ENCODE peak calls at places on chromosomes 16 and 17, in five cellular contexts. One of them, this sample, is unnamed.

GRCh38 chr16:31486036-31486435 is 3.1 kb downstream of the SLC5A2 start:
- DNase-seq in A549: no peak
- DNase-seq in transverse colon: no peak
- DNase-seq in upper lobe of left lung: no peak
- DNase-seq in suprapubic skin: no peak
- DNase-seq in this sample: peak; percentile 28

GRCh38 chr17:34579979-34580684 is 750 bp downstream of the TMEM132E start:
- DNase-seq in transverse colon: no peak
- DNase-seq in A549: peak; percentile 23
- DNase-seq in suprapubic skin: no peak
- DNase-seq in upper lobe of left lung: peak; percentile 85
- DNase-seq in this sample: peak; percentile 41

GRCh38 chr17:13074026-13074425 is 56.2 kb upstream of the ELAC2 start:
- DNase-seq in suprapubic skin: no peak
- DNase-seq in upper lobe of left lung: no peak
- DNase-seq in transverse colon: no peak
- DNase-seq in A549: peak; percentile 5
- DNase-seq in this sample: no peak

GRCh38 chr17:10018461-10018891 is 113.4 kb upstream of the RCVRN start:
- DNase-seq in A549: no peak
- DNase-seq in suprapubic skin: no peak
- DNase-seq in upper lobe of left lung: no peak
- DNase-seq in transverse colon: no peak
- DNase-seq in this sample: no peak

GRCh38 chr16:82694239-82694874 is 67.6 kb downstream of the CDH13 start:
- DNase-seq in upper lobe of left lung: no peak
- DNase-seq in transverse colon: no peak
- DNase-seq in A549: no peak
- DNase-seq in suprapubic skin: no peak
- DNase-seq in this sample: no peak

GRCh38 chr17:58301504-58302150 is 20.9 kb upstream of the MPO start:
- DNase-seq in transverse colon: no peak
- DNase-seq in A549: no peak
- DNase-seq in upper lobe of left lung: peak; percentile 56
- DNase-seq in suprapubic skin: no peak
- DNase-seq in this sample: no peak

GRCh38 chr16:56306690-56307533 is 115.6 kb downstream of the GNAO1 start:
- DNase-seq in suprapubic skin: no peak
- DNase-seq in upper lobe of left lung: peak; percentile 57
- DNase-seq in transverse colon: no peak
- DNase-seq in A549: no peak
- DNase-seq in this sample: no peak

GRCh38 chr16:49048557-49048956 is 233.1 kb downstream of the CBLN1 start:
- DNase-seq in A549: no peak
- DNase-seq in suprapubic skin: no peak
- DNase-seq in transverse colon: no peak
- DNase-seq in upper lobe of left lung: no peak
- DNase-seq in this sample: no peak

GRCh38 chr17:7004398-7005253 is 7.8 kb upstream of the RNASEK start:
- DNase-seq in transverse colon: no peak
- DNase-seq in upper lobe of left lung: no peak
- DNase-seq in suprapubic skin: no peak
- DNase-seq in A549: peak; percentile 85
- DNase-seq in this sample: no peak

GRCh38 chr16:57988929-57989328 is 11.5 kb downstream of the ZNF319 start:
- DNase-seq in upper lobe of left lung: no peak
- DNase-seq in transverse colon: no peak
- DNase-seq in A549: peak; percentile 65
- DNase-seq in suprapubic skin: no peak
- DNase-seq in this sample: no peak

GRCh38 chr17:49915670-49916069 is 53.3 kb upstream of the DLX4 start:
- DNase-seq in suprapubic skin: no peak
- DNase-seq in transverse colon: no peak
- DNase-seq in A549: no peak
- DNase-seq in upper lobe of left lung: no peak
- DNase-seq in this sample: no peak

GRCh38 chr17:58527949-58528348 is 13.5 kb upstream of the MTMR4 start:
- DNase-seq in transverse colon: no peak
- DNase-seq in A549: no peak
- DNase-seq in suprapubic skin: no peak
- DNase-seq in upper lobe of left lung: no peak
- DNase-seq in this sample: no peak

GRCh38 chr16:11437069-11437468 is 91.8 kb downstream of the RMI2 start:
- DNase-seq in upper lobe of left lung: no peak
- DNase-seq in transverse colon: no peak
- DNase-seq in A549: no peak
- DNase-seq in suprapubic skin: no peak
- DNase-seq in this sample: no peak

GRCh38 chr17:3792481-3792880 is 8.5 kb downstream of the ITGAE start:
- DNase-seq in transverse colon: no peak
- DNase-seq in suprapubic skin: no peak
- DNase-seq in upper lobe of left lung: no peak
- DNase-seq in A549: no peak
- DNase-seq in this sample: no peak

GRCh38 chr16:50560903-50561863 is 13.0 kb downstream of the NKD1 start:
- DNase-seq in suprapubic skin: no peak
- DNase-seq in upper lobe of left lung: no peak
- DNase-seq in A549: peak; percentile 6
- DNase-seq in transverse colon: no peak
- DNase-seq in this sample: no peak

GRCh38 chr16:18983565-18984424 is at the start of gene TMC7:
- DNase-seq in upper lobe of left lung: peak; percentile 95
- DNase-seq in transverse colon: peak; percentile 90
- DNase-seq in suprapubic skin: peak; percentile 80
- DNase-seq in A549: peak; percentile 92
- DNase-seq in this sample: peak; percentile 28

GRCh38 chr16:77434365-77435239 is at the start of gene ADAMTS18:
- DNase-seq in suprapubic skin: no peak
- DNase-seq in upper lobe of left lung: peak; percentile 80
- DNase-seq in A549: no peak
- DNase-seq in transverse colon: no peak
- DNase-seq in this sample: no peak

GRCh38 chr17:6070280-6070894 is at the start of gene WSCD1:
- DNase-seq in suprapubic skin: no peak
- DNase-seq in upper lobe of left lung: peak; percentile 86
- DNase-seq in transverse colon: peak; percentile 54
- DNase-seq in A549: peak; percentile 17
- DNase-seq in this sample: no peak

GRCh38 chr17:30352247-30352814 is 18.5 kb upstream of the TMIGD1 start:
- DNase-seq in transverse colon: no peak
- DNase-seq in suprapubic skin: no peak
- DNase-seq in upper lobe of left lung: no peak
- DNase-seq in A549: no peak
- DNase-seq in this sample: no peak

GRCh38 chr17:77316191-77316641 is 175.4 kb downstream of the SEC14L1 start:
- DNase-seq in upper lobe of left lung: no peak
- DNase-seq in transverse colon: peak; percentile 16
- DNase-seq in suprapubic skin: peak; percentile 82
- DNase-seq in A549: peak; percentile 54
- DNase-seq in this sample: peak; percentile 87

GRCh38 chr16:59886021-59886420 is 1151.9 kb upstream of the GOT2 start:
- DNase-seq in transverse colon: no peak
- DNase-seq in suprapubic skin: no peak
- DNase-seq in upper lobe of left lung: no peak
- DNase-seq in A549: peak; percentile 61
- DNase-seq in this sample: no peak

GRCh38 chr16:69107311-69107962 is 2.0 kb downstream of the HAS3 start:
- DNase-seq in transverse colon: peak; percentile 72
- DNase-seq in suprapubic skin: no peak
- DNase-seq in A549: peak; percentile 25
- DNase-seq in upper lobe of left lung: peak; percentile 90
- DNase-seq in this sample: peak; percentile 35

GRCh38 chr17:47291242-47291873 is 32.4 kb upstream of the EFCAB13 start:
- DNase-seq in transverse colon: no peak
- DNase-seq in suprapubic skin: no peak
- DNase-seq in A549: no peak
- DNase-seq in upper lobe of left lung: no peak
- DNase-seq in this sample: no peak

GRCh38 chr17:31072186-31072585 is 22.6 kb upstream of the NF1 start:
- DNase-seq in A549: no peak
- DNase-seq in transverse colon: no peak
- DNase-seq in suprapubic skin: no peak
- DNase-seq in upper lobe of left lung: no peak
- DNase-seq in this sample: no peak

GRCh38 chr16:14455577-14455976 is 174.5 kb downstream of the PARN start:
- DNase-seq in upper lobe of left lung: no peak
- DNase-seq in A549: peak; percentile 40
- DNase-seq in suprapubic skin: no peak
- DNase-seq in transverse colon: no peak
- DNase-seq in this sample: no peak

GRCh38 chr17:81580481-81580880 is 28.3 kb upstream of the FAAP100 start:
- DNase-seq in A549: no peak
- DNase-seq in transverse colon: no peak
- DNase-seq in upper lobe of left lung: no peak
- DNase-seq in suprapubic skin: no peak
- DNase-seq in this sample: no peak

GRCh38 chr16:80954985-80955384 is 51.7 kb downstream of the CMC2 start:
- DNase-seq in suprapubic skin: no peak
- DNase-seq in A549: no peak
- DNase-seq in transverse colon: no peak
- DNase-seq in upper lobe of left lung: no peak
- DNase-seq in this sample: no peak

GRCh38 chr17:11719203-11719602 is 120.9 kb downstream of the DNAH9 start:
- DNase-seq in suprapubic skin: no peak
- DNase-seq in transverse colon: no peak
- DNase-seq in A549: no peak
- DNase-seq in upper lobe of left lung: peak; percentile 37
- DNase-seq in this sample: no peak

GRCh38 chr17:1649844-1650409 is at the start of gene RILP:
- DNase-seq in transverse colon: peak; percentile 91
- DNase-seq in suprapubic skin: no peak
- DNase-seq in A549: peak; percentile 74
- DNase-seq in upper lobe of left lung: peak; percentile 86
- DNase-seq in this sample: peak; percentile 75
- TF ChIP-seq POLR2A in transverse colon: peak; percentile 64
- TF ChIP-seq POLR2A in suprapubic skin: no peak
- TF ChIP-seq POLR2A in A549: no peak
- TF ChIP-seq POLR2A in upper lobe of left lung: no peak
- TF ChIP-seq POLR2A in this sample: no peak

GRCh38 chr16:30395155-30395991 is at the start of gene ZNF48:
- DNase-seq in transverse colon: peak; percentile 89
- DNase-seq in A549: peak; percentile 88
- DNase-seq in upper lobe of left lung: peak; percentile 96
- DNase-seq in suprapubic skin: peak; percentile 85
- DNase-seq in this sample: peak; percentile 86
- TF ChIP-seq EP300 in transverse colon: no peak
- TF ChIP-seq EP300 in A549: no peak
- TF ChIP-seq EP300 in upper lobe of left lung: no peak
- TF ChIP-seq EP300 in suprapubic skin: no peak
- TF ChIP-seq EP300 in this sample: no peak

DNA sequence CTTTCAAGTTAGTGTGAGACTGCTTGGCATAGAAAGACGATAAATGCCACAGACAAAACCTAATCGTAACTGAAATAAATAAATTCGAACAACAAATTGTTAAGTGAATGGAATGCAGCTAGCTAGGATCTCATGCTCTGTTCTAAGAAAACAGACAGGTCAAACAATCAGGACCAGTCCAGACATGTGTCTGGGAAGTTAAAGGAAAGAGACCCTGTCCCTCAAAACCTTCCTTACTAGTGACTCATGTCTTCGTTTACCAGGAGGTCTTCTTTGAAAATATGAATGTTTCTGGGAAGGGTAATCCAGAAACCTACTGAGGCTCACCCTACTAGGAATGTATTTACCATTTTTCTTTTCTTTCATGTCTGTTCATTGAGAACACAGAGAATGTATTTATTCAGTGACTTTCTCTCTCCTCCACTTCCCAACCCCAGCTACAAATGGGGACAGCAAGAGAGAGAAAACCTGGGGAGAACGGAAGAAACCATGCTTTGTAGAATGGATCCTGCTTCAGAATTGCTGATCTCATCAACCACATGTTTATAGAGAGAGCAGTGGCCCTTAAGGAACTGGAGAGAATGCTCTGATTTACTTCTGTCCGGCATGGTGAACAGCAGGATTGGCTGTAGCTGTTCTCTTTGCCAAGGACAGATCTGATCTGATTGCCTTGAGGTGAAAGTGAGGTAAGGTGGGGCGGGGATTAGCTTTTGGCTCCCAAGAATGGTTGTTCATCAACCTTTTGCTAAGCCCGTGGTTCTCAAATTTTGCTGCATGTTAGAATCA is 39.4 kb upstream of the DHX8 start:
- DNase-seq in upper lobe of left lung: no peak
- DNase-seq in A549: no peak
- DNase-seq in suprapubic skin: no peak
- DNase-seq in transverse colon: no peak
- DNase-seq in this sample: no peak
- TF ChIP-seq POLR2A in upper lobe of left lung: no peak
- TF ChIP-seq POLR2A in A549: no peak
- TF ChIP-seq POLR2A in suprapubic skin: no peak
- TF ChIP-seq POLR2A in transverse colon: no peak
- TF ChIP-seq POLR2A in this sample: no peak

GRCh38 chr16:75703341-75703740 is 2.1 kb upstream of the DUXB start:
- DNase-seq in A549: no peak
- DNase-seq in upper lobe of left lung: no peak
- DNase-seq in suprapubic skin: no peak
- DNase-seq in transverse colon: no peak
- DNase-seq in this sample: no peak

GRCh38 chr16:75701361-75701760 is at the start of gene DUXB:
- DNase-seq in A549: no peak
- DNase-seq in upper lobe of left lung: no peak
- DNase-seq in transverse colon: no peak
- DNase-seq in suprapubic skin: no peak
- DNase-seq in this sample: no peak

GRCh38 chr16:75697571-75697970 is 3.7 kb downstream of the DUXB start:
- DNase-seq in A549: no peak
- DNase-seq in suprapubic skin: no peak
- DNase-seq in upper lobe of left lung: no peak
- DNase-seq in transverse colon: no peak
- DNase-seq in this sample: no peak

DNA sequence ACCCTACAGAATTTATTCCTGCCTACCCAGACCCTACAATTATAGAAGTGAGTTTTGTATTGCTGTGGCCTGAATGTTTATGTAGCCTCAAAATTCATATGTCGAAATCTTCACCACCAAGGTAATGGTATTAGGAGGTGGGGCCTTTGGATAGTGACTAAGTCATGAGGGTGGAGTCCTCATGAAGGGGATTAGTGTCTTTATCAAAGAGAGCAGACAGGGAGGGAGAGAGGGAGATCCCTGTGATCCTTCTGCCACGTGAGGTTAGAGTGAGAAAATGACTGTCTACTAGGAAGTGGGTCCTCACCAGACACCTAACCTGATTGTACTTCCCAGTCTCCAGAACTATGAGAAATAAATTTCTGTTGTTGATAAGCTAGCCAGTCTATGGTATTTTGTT is 986 bp upstream of the DUXB start:
- DNase-seq in suprapubic skin: no peak
- DNase-seq in transverse colon: no peak
- DNase-seq in upper lobe of left lung: no peak
- DNase-seq in A549: no peak
- DNase-seq in this sample: no peak
- TF ChIP-seq EP300 in suprapubic skin: no peak
- TF ChIP-seq EP300 in transverse colon: no peak
- TF ChIP-seq EP300 in upper lobe of left lung: no peak
- TF ChIP-seq EP300 in A549: no peak
- TF ChIP-seq EP300 in this sample: no peak

GRCh38 chr16:75265911-75266701 is 14.7 kb upstream of the BCAR1 start:
- DNase-seq in upper lobe of left lung: peak; percentile 96
- DNase-seq in suprapubic skin: peak; percentile 83
- DNase-seq in A549: peak; percentile 77
- DNase-seq in transverse colon: peak; percentile 86
- DNase-seq in this sample: peak; percentile 74
- TF ChIP-seq POLR2A in upper lobe of left lung: no peak
- TF ChIP-seq POLR2A in suprapubic skin: no peak
- TF ChIP-seq POLR2A in A549: peak; percentile 53
- TF ChIP-seq POLR2A in transverse colon: peak; percentile 27
- TF ChIP-seq POLR2A in this sample: peak; percentile 64